ENCODE peak calls at places on chromosomes 3 and 15, in eight cellular contexts. One of them, this sample, is unnamed.

GRCh38 chr3:146491303-146491702 is 21.9 kb upstream of the PLSCR2 start:
- DNase-seq in foreskin fibroblast: peak; percentile 73
- DNase-seq in fibroblast of lung: peak; percentile 80
- DNase-seq in AG10803: peak; percentile 66
- DNase-seq in HL-60: no peak
- DNase-seq in AG04450: no peak
- DNase-seq in brain microvascular endothelial cell: no peak
- DNase-seq in psoas muscle: no peak
- DNase-seq in this sample: no peak

GRCh38 chr3:122060044-122060694 is 5.0 kb downstream of the CD86 start:
- DNase-seq in foreskin fibroblast: no peak
- DNase-seq in fibroblast of lung: no peak
- DNase-seq in AG10803: no peak
- DNase-seq in HL-60: peak; percentile 62
- DNase-seq in AG04450: no peak
- DNase-seq in brain microvascular endothelial cell: no peak
- DNase-seq in psoas muscle: no peak
- DNase-seq in this sample: no peak

GRCh38 chr3:23304424-23304823 is 101.3 kb downstream of the UBE2E2 start:
- DNase-seq in foreskin fibroblast: peak; percentile 8
- DNase-seq in fibroblast of lung: peak; percentile 24
- DNase-seq in AG10803: peak; percentile 86
- DNase-seq in HL-60: no peak
- DNase-seq in AG04450: no peak
- DNase-seq in brain microvascular endothelial cell: no peak
- DNase-seq in psoas muscle: no peak
- DNase-seq in this sample: no peak

GRCh38 chr3:30188713-30189112 is 417.7 kb upstream of the TGFBR2 start:
- DNase-seq in foreskin fibroblast: peak; percentile 49
- DNase-seq in fibroblast of lung: no peak
- DNase-seq in AG10803: no peak
- DNase-seq in HL-60: no peak
- DNase-seq in AG04450: no peak
- DNase-seq in brain microvascular endothelial cell: peak; percentile 5
- DNase-seq in psoas muscle: peak; percentile 28
- DNase-seq in this sample: no peak

GRCh38 chr3:33914731-33915389 is 116.4 kb downstream of the PDCD6IP start:
- DNase-seq in foreskin fibroblast: no peak
- DNase-seq in fibroblast of lung: no peak
- DNase-seq in AG10803: no peak
- DNase-seq in HL-60: no peak
- DNase-seq in AG04450: no peak
- DNase-seq in brain microvascular endothelial cell: peak; percentile 20
- DNase-seq in psoas muscle: no peak
- DNase-seq in this sample: no peak

GRCh38 chr15:39629376-39629775 is 48.5 kb downstream of the THBS1 start:
- DNase-seq in foreskin fibroblast: no peak
- DNase-seq in fibroblast of lung: no peak
- DNase-seq in AG10803: no peak
- DNase-seq in HL-60: no peak
- DNase-seq in AG04450: no peak
- DNase-seq in brain microvascular endothelial cell: no peak
- DNase-seq in psoas muscle: no peak
- DNase-seq in this sample: peak; percentile 13

GRCh38 chr3:187403768-187404270 is 35.6 kb downstream of the RTP4 start:
- DNase-seq in foreskin fibroblast: peak; percentile 98
- DNase-seq in fibroblast of lung: peak; percentile 79
- DNase-seq in AG10803: peak; percentile 97
- DNase-seq in HL-60: no peak
- DNase-seq in AG04450: peak; percentile 86
- DNase-seq in brain microvascular endothelial cell: peak; percentile 99
- DNase-seq in psoas muscle: no peak
- DNase-seq in this sample: peak; percentile 96

GRCh38 chr15:89486726-89487050 is 9.7 kb downstream of the RHCG start:
- DNase-seq in foreskin fibroblast: no peak
- DNase-seq in fibroblast of lung: no peak
- DNase-seq in AG10803: no peak
- DNase-seq in HL-60: peak; percentile 60
- DNase-seq in AG04450: no peak
- DNase-seq in brain microvascular endothelial cell: no peak
- DNase-seq in psoas muscle: no peak
- DNase-seq in this sample: no peak

GRCh38 chr3:128226794-128227399 is 73.6 kb downstream of the EEFSEC start:
- DNase-seq in foreskin fibroblast: peak; percentile 44
- DNase-seq in fibroblast of lung: peak; percentile 34
- DNase-seq in AG10803: peak; percentile 9
- DNase-seq in HL-60: no peak
- DNase-seq in AG04450: no peak
- DNase-seq in brain microvascular endothelial cell: peak; percentile 15
- DNase-seq in psoas muscle: peak; percentile 61
- DNase-seq in this sample: peak; percentile 32

GRCh38 chr15:57216288-57216687 is 160.0 kb upstream of the CGNL1 start:
- DNase-seq in foreskin fibroblast: peak; percentile 90
- DNase-seq in fibroblast of lung: peak; percentile 91
- DNase-seq in AG10803: peak; percentile 60
- DNase-seq in HL-60: no peak
- DNase-seq in AG04450: peak; percentile 68
- DNase-seq in brain microvascular endothelial cell: peak; percentile 89
- DNase-seq in psoas muscle: no peak
- DNase-seq in this sample: peak; percentile 85

GRCh38 chr3:31102196-31102879 is 207.9 kb upstream of the GADL1 start:
- DNase-seq in foreskin fibroblast: no peak
- DNase-seq in fibroblast of lung: no peak
- DNase-seq in AG10803: no peak
- DNase-seq in HL-60: no peak
- DNase-seq in AG04450: no peak
- DNase-seq in brain microvascular endothelial cell: no peak
- DNase-seq in psoas muscle: no peak
- DNase-seq in this sample: no peak

GRCh38 chr15:74908635-74909034 is 2.0 kb upstream of the FAM219B start:
- DNase-seq in foreskin fibroblast: no peak
- DNase-seq in fibroblast of lung: no peak
- DNase-seq in AG10803: no peak
- DNase-seq in HL-60: no peak
- DNase-seq in AG04450: no peak
- DNase-seq in brain microvascular endothelial cell: no peak
- DNase-seq in psoas muscle: no peak
- DNase-seq in this sample: no peak

DNA sequence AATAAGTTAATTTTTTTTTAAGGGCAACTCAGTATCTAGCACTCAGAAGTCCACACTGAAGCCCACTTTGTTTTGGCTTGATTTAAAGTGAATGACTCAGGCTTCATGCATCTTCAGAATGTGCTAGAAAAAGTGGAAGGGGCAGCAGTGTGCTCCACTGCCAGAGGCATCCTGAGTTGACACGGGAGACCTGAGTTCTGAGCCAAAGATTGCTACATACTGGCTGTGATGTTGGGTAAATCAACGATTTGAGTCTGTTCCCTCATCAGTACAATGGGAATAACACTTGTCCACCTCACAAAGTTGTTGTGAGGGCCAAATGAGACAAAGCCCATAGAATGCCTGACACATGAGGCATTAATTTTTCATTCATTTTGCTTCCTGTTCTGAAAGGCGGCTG is 19.0 kb downstream of the TMEM43 start:
- DNase-seq in foreskin fibroblast: peak; percentile 94
- DNase-seq in fibroblast of lung: peak; percentile 96
- DNase-seq in AG10803: peak; percentile 98
- DNase-seq in HL-60: peak; percentile 47
- DNase-seq in AG04450: peak; percentile 83
- DNase-seq in brain microvascular endothelial cell: peak; percentile 94
- DNase-seq in psoas muscle: no peak
- DNase-seq in this sample: peak; percentile 92
- TF ChIP-seq CTCF in foreskin fibroblast: no peak
- TF ChIP-seq CTCF in fibroblast of lung: no peak
- TF ChIP-seq CTCF in AG10803: peak; percentile 4
- TF ChIP-seq CTCF in HL-60: no peak
- TF ChIP-seq CTCF in AG04450: no peak
- TF ChIP-seq CTCF in brain microvascular endothelial cell: no peak
- TF ChIP-seq CTCF in psoas muscle: no peak
- TF ChIP-seq CTCF in this sample: no peak

GRCh38 chr3:64221564-64222257 is 3.6 kb downstream of the PRICKLE2 start:
- DNase-seq in foreskin fibroblast: no peak
- DNase-seq in fibroblast of lung: no peak
- DNase-seq in AG10803: no peak
- DNase-seq in HL-60: no peak
- DNase-seq in AG04450: no peak
- DNase-seq in brain microvascular endothelial cell: no peak
- DNase-seq in psoas muscle: no peak
- DNase-seq in this sample: no peak

GRCh38 chr3:64225695-64226499 is 631 bp upstream of the PRICKLE2 start:
- DNase-seq in foreskin fibroblast: peak; percentile 47
- DNase-seq in fibroblast of lung: peak; percentile 36
- DNase-seq in AG10803: no peak
- DNase-seq in HL-60: no peak
- DNase-seq in AG04450: no peak
- DNase-seq in brain microvascular endothelial cell: no peak
- DNase-seq in psoas muscle: no peak
- DNase-seq in this sample: no peak

GRCh38 chr3:64222501-64222900 is 2.8 kb downstream of the PRICKLE2 start:
- DNase-seq in foreskin fibroblast: no peak
- DNase-seq in fibroblast of lung: no peak
- DNase-seq in AG10803: no peak
- DNase-seq in HL-60: no peak
- DNase-seq in AG04450: no peak
- DNase-seq in brain microvascular endothelial cell: no peak
- DNase-seq in psoas muscle: no peak
- DNase-seq in this sample: no peak

GRCh38 chr3:64224826-64225606 is at the start of gene PRICKLE2:
- DNase-seq in foreskin fibroblast: peak; percentile 96
- DNase-seq in fibroblast of lung: peak; percentile 90
- DNase-seq in AG10803: peak; percentile 90
- DNase-seq in HL-60: no peak
- DNase-seq in AG04450: peak; percentile 60
- DNase-seq in brain microvascular endothelial cell: peak; percentile 96
- DNase-seq in psoas muscle: peak; percentile 87
- DNase-seq in this sample: peak; percentile 91

DNA sequence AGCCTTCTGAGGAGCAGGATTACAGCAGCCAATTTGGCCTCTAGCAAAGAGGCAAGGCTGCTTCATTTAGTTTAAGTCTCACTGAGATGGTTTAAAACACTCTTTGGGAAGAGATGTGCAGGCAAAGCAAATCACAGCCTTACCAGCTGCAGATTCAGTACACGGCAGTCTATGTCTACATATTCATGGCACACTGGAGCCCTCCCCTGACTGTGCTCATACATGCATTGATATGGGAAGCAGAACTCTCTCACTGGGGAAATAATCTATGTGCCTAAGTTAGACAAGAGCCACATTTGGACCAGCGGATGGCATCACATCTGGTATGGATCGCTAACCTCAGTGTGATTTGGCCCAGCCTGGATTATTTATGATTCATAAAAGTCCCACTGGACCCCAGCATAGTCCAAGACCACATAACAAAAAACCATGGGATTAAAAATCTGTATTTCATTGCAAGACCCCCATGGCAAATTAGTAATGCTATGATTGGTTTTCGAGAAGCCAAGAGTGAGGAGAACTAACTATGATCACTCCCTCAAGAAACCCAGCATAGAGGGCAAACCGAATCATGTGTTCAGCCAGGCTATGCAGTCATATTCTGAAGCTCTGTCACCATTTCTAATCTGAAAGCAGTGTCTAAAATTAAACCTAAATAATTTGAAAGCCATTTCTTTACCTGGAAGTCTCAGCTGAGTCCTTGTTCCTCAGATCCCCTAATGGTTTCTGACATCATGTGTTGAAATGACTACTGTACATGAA is 1.3 kb downstream of the PRICKLE2 start:
- DNase-seq in foreskin fibroblast: peak; percentile 81
- DNase-seq in fibroblast of lung: peak; percentile 59
- DNase-seq in AG10803: peak; percentile 68
- DNase-seq in HL-60: no peak
- DNase-seq in AG04450: no peak
- DNase-seq in brain microvascular endothelial cell: peak; percentile 52
- DNase-seq in psoas muscle: no peak
- DNase-seq in this sample: peak; percentile 41
- H3K4me3 ChIP-seq in foreskin fibroblast: peak overlapping the region; percentile 58
- H3K4me3 ChIP-seq in fibroblast of lung: peak overlapping the region; percentile 18
- H3K4me3 ChIP-seq in AG10803: peak overlapping the region; percentile 69
- H3K4me3 ChIP-seq in HL-60: no peak overlapping the region
- H3K4me3 ChIP-seq in AG04450: peak overlapping the region; percentile 56
- H3K4me3 ChIP-seq in brain microvascular endothelial cell: peak overlapping the region; percentile 35
- H3K4me3 ChIP-seq in psoas muscle: peak overlapping the region; percentile 53
- H3K4me3 ChIP-seq in this sample: peak overlapping the region; percentile 35

DNA sequence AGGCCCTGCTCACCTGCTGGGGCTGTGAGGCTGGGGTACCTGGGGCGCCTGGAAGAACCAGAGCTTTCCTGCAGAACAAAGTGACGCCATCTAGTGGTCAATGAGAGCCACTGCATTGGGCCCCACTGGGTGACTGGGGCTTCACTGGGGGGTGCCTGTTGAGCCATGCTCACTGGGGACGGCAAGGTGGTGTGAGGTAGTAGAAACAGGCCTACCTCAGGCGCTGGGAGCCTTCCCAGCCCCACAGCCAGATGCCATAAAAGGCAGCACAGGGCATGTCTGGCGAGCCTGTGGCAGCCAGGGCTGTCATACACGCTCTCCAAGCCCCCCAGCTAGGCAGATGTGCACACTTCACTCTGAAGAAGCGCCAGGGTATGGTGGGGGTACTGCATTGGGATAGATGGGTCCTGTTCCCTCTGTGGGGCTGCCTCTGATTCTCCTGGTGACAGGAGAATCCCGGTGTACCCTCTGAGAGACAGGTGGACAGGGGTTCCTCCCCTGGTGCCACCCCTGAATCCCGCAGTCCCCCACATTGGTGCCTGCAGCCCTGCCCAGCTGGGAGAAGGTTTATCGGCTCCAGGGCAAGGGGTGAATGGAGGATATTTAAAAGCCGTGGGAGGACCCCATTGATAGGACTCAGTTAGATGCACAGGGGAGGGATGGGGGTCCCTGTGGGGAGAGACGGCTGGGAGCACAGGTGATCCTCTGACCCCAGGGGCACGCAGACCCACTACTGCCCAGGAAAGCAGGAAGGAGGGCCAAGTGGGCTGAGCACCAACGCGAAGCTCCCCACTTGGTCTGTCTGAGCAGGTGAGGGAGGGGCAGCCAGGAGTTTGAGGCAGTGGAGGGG is 178.8 kb downstream of the NSMCE3 start:
- DNase-seq in foreskin fibroblast: peak; percentile 46
- DNase-seq in fibroblast of lung: peak; percentile 28
- DNase-seq in AG10803: no peak
- DNase-seq in HL-60: peak; percentile 10
- DNase-seq in AG04450: no peak
- DNase-seq in brain microvascular endothelial cell: no peak
- DNase-seq in psoas muscle: no peak
- DNase-seq in this sample: no peak
- TF ChIP-seq CTCF in foreskin fibroblast: peak; percentile 81
- TF ChIP-seq CTCF in fibroblast of lung: peak; percentile 60
- TF ChIP-seq CTCF in AG10803: peak; percentile 65
- TF ChIP-seq CTCF in HL-60: peak; percentile 80
- TF ChIP-seq CTCF in AG04450: peak; percentile 86
- TF ChIP-seq CTCF in brain microvascular endothelial cell: peak; percentile 93
- TF ChIP-seq CTCF in psoas muscle: peak; percentile 28
- TF ChIP-seq CTCF in this sample: peak; percentile 89

DNA sequence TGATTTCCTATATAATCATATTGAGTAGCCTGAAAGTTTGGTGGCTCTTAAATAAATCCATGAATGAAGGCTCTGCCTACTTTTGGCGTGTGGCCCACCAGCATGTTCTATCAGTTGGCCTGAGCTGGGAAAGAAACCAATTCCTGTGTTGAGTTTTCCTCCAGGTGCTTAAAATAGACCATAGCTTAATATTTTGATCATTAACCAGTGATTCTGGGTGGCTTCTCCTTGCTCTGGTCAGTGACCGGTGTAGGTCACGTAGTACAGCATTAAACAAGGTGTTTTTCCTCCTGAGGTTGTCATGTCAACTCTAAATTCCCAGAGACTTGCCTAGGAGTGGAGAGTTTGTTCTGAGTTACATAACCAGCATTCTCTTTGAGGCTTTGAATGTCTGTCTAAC is 1.3 kb downstream of the HHLA2 start:
- DNase-seq in foreskin fibroblast: no peak
- DNase-seq in fibroblast of lung: no peak
- DNase-seq in AG10803: no peak
- DNase-seq in HL-60: no peak
- DNase-seq in AG04450: no peak
- DNase-seq in brain microvascular endothelial cell: no peak
- DNase-seq in psoas muscle: no peak
- DNase-seq in this sample: no peak
- H3K4me3 ChIP-seq in foreskin fibroblast: no peak overlapping the region
- H3K4me3 ChIP-seq in fibroblast of lung: no peak overlapping the region
- H3K4me3 ChIP-seq in AG10803: no peak overlapping the region
- H3K4me3 ChIP-seq in HL-60: no peak overlapping the region
- H3K4me3 ChIP-seq in AG04450: no peak overlapping the region
- H3K4me3 ChIP-seq in brain microvascular endothelial cell: no peak overlapping the region
- H3K4me3 ChIP-seq in psoas muscle: no peak overlapping the region
- H3K4me3 ChIP-seq in this sample: no peak overlapping the region

This sample was measured in astrocyte of the spinal cord.